ENCODE peak calls at places on chromosomes 4 and X, in nine cellular contexts. V is PC-9, U is right lobe of liver, H is aorta, R is mammary epithelial cell, K is A549, G is IMR-90, A is neural progenitor cell, W is endothelial cell of umbilical vein. M is an unnamed sample.

GRCh38 chr4:175509320-175509719 is 302.7 kb downstream of the GPM6A start:
- DNase-seq in R (no peak), V (no peak), A (peak; percentile 39), K (no peak), H (no peak), W (no peak), G (no peak), U (no peak), M (no peak)

GRCh38 chr4:138451264-138451663 is 209.1 kb upstream of the SLC7A11 start:
- DNase-seq in V (no peak), G (no peak), W (no peak), U (no peak), H (no peak), K (no peak), R (no peak), A (no peak), M (no peak)

GRCh38 chr4:59553739-59554126 is 1646.4 kb upstream of the ADGRL3 start:
- DNase-seq in K (peak; percentile 21), H (no peak), R (peak; percentile 4), A (no peak), W (peak; percentile 3), G (no peak), U (no peak), V (no peak), M (no peak)

GRCh38 chrX:154401918-154402621 is 3.9 kb downstream of the RPL10 start:
- DNase-seq in A (no peak), H (no peak), U (no peak), W (no peak), G (peak; percentile 33), V (peak; percentile 29), K (no peak), R (peak; percentile 68), M (no peak)

GRCh38 chr4:164136181-164136616 is 617.7 kb upstream of the SMIM31 start:
- DNase-seq in U (no peak), H (no peak), W (no peak), G (peak; percentile 1), K (no peak), A (peak; percentile 34), V (no peak), R (peak; percentile 7), M (no peak)

GRCh38 chr4:132504438-132504837 is 644.7 kb upstream of the PCDH10 start:
- DNase-seq in V (no peak), W (no peak), R (peak; percentile 53), U (no peak), K (no peak), G (no peak), H (no peak), A (no peak), M (no peak)

GRCh38 chr4:11471613-11472012 is 42.9 kb upstream of the HS3ST1 start:
- DNase-seq in R (no peak), V (no peak), W (peak; percentile 76), H (no peak), U (no peak), A (no peak), G (no peak), K (no peak), M (no peak)

GRCh38 chr4:141348589-141348988 is 127.9 kb downstream of the ZNF330 start:
- DNase-seq in V (no peak), K (no peak), R (no peak), U (no peak), H (no peak), W (no peak), A (no peak), G (no peak), M (no peak)

GRCh38 chr4:77110707-77111106 is 34.9 kb upstream of the CCNI start:
- DNase-seq in A (no peak), R (peak; percentile 14), K (no peak), G (no peak), U (no peak), W (no peak), V (no peak), H (no peak), M (no peak)

GRCh38 chr4:77538144-77538543 is 67.5 kb upstream of the CXCL13 start:
- DNase-seq in R (peak; percentile 91), U (no peak), A (no peak), W (peak; percentile 7), V (peak; percentile 4), H (no peak), K (peak; percentile 36), G (peak; percentile 6), M (no peak)

GRCh38 chr4:125368161-125368560 is 53.4 kb downstream of the FAT4 start:
- DNase-seq in K (no peak), H (no peak), U (no peak), G (peak; percentile 70), V (no peak), W (peak; percentile 84), R (no peak), A (no peak), M (no peak)

GRCh38 chr4:89299153-89299789 is 8.3 kb downstream of the GPRIN3 start:
- DNase-seq in R (no peak), V (no peak), W (no peak), G (no peak), U (no peak), H (no peak), K (peak; percentile 64), A (no peak), M (no peak)

GRCh38 chrX:154607370-154607769 is 11.7 kb downstream of the CTAG1B start:
- DNase-seq in A (no peak), W (no peak), G (no peak), H (no peak), U (peak; percentile 69), R (no peak), K (no peak), V (no peak), M (no peak)

GRCh38 chr4:22962186-22962786 is 269.5 kb downstream of the GBA3 start:
- DNase-seq in U (no peak), G (peak; percentile 4), W (no peak), K (peak; percentile 6), R (peak; percentile 23), H (no peak), V (peak; percentile 15), A (peak; percentile 57), M (no peak)

GRCh38 chrX:20498851-20499635 is 232.3 kb upstream of the RPS6KA3 start:
- DNase-seq in W (no peak), A (no peak), K (no peak), V (no peak), R (no peak), G (peak; percentile 64), H (no peak), U (no peak), M (no peak)

GRCh38 chr4:23680616-23681518 is 209.0 kb downstream of the PPARGC1A start:
- DNase-seq in K (no peak), G (peak; percentile 8), W (no peak), U (no peak), A (no peak), R (no peak), V (no peak), H (no peak), M (no peak)

GRCh38 chr4:153222162-153222789 is 18.0 kb downstream of the TRIM2 start:
- DNase-seq in U (peak; percentile 47), V (no peak), H (peak; percentile 85), A (peak; percentile 91), W (peak; percentile 82), K (no peak), R (peak; percentile 73), G (peak; percentile 87), M (peak; percentile 39)
- H3K27ac ChIP-seq in U (peak overlapping the region; percentile 89), V (no peak overlapping the region), H (peak overlapping the region; percentile 79), A (peak overlapping the region; percentile 49), W (peak overlapping the region; percentile 57), K (no peak overlapping the region), R (peak overlapping the region; percentile 66), G (peak overlapping the region; percentile 86), M (peak overlapping the region; percentile 96)

DNA sequence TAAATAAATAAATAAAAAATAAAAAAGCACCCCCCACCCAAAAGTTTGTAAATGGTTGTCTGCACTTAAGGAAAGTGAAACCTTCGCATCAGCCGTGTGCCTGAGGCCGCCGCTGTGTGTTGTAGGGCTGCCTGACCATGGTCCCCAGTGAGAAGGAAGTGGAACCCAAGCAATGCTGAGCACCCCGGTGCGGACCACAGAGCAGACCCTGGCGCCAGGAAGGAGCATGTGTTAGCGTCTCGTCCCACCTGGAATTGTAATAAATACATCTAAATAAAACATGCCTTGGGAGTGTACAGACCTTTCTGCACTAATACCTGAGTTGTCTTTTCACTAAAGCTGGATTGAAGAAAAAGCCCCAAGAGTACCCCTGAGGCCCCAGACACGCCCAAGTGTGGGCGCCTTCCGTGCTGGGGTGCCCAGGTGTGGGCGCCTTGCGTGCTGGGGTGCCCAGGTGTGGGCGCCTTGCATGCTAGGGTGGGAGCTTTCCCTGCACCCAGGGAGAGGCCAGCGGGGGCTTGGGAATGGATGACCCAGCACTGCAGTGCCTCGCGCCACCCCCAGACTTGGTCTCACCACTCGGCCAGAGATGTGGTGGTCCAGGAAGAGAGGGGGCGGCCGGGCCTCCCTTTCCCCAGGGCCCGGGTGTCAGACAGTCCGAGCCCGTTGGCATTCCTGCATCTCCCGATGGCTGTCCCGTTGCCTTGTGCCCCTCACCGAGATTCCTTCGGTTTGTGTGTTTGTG is 33.7 kb downstream of the HTT-AS start:
- DNase-seq in H (no peak), U (no peak), G (no peak), V (no peak), A (no peak), R (no peak), K (no peak), W (no peak), M (no peak)
- H3K27ac ChIP-seq in H (no peak overlapping the region), U (no peak overlapping the region), G (no peak overlapping the region), V (no peak overlapping the region), A (no peak overlapping the region), R (no peak overlapping the region), K (no peak overlapping the region), W (no peak overlapping the region), M (peak overlapping the region; percentile 88)

DNA sequence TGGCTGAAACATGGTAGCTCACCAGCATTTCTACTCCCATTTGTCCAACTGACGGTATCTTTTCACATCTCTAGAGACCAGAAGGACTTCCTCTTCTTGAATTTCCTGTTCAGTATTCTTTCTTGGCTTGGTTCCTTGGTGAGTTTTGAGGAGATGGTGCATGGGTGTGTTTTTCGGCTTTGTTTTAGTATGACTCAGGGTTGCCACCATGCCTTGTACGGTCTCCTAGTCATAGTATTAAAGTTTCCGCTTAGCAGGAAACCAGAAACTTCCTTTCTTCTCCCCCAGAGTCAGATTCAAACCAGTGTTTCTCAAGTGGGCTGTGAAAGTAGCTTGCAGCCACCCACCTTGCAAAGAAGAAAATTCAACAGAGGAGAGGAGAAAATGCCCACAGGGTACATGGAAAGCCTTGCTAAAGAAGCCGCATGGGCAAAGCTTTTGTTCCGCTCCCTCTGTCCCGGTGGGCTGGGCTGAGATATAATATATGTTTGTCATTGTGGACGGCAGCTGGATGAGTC is 5.7 kb downstream of the CD99 start:
- DNase-seq in A (no peak), H (no peak), G (peak; percentile 90), K (peak; percentile 35), R (peak; percentile 87), W (peak; percentile 96), U (no peak), V (peak; percentile 55), M (no peak)
- H3K27ac ChIP-seq in A (no peak overlapping the region), H (no peak overlapping the region), G (peak overlapping the region; percentile 49), K (peak overlapping the region; percentile 23), R (peak overlapping the region; percentile 71), W (peak overlapping the region; percentile 87), U (no peak overlapping the region), V (peak overlapping the region; percentile 97), M (peak overlapping the region; percentile 45)

DNA sequence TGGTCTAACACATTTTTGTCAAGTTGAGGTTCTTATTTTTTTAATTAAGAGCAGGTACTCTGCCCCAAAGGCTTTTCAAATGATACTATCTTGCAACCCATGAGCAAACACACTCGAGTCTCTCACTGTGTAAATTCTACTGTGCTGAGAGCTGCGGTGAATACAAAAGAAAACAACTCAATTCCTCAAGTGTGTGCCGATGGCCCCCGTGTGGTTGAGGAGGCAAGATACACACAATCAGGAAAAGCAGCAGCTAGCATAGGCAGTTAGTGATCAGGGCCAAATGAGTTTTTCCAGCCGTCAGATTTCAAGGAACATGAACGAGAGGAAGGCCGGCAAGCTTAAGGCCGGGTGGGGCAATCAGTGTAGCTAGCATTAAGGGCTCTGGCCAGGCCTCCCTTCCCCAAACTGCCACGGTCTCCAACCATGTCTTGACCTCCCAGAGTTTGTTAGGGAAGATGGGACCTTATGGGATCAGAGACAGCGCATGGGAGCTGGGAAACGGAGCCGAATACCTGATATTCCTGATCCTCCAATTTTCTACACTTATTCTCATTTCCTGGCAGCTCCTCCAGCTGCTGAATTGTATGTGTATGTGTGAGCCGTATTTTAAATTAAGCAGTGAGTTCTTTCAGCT is 59.7 kb downstream of the RTL9 start:
- DNase-seq in H (no peak), U (no peak), V (no peak), A (peak; percentile 59), G (peak; percentile 81), R (no peak), W (peak; percentile 30), K (peak; percentile 49), M (no peak)
- H3K27ac ChIP-seq in H (no peak overlapping the region), U (no peak overlapping the region), V (no peak overlapping the region), A (no peak overlapping the region), G (peak overlapping the region; percentile 72), R (no peak overlapping the region), W (no peak overlapping the region), K (no peak overlapping the region), M (no peak overlapping the region)

M was measured in left ventricle myocardium inferior.